ENCODE peak calls at places on chromosomes 5 and 9, in six cellular contexts. P is ACHN, D is germinal center, E is cardiac fibroblast, W is osteocyte, L is choroid plexus epithelial cell. J is an unnamed sample.

GRCh38 chr9:83707518-83707767 is 315 bp downstream of the UBQLN1 start:
- DNase-seq in P (peak), D (no peak), E (no peak), W (peak), L (no peak), J (no peak)

GRCh38 chr9:35859310-35859994 is 10.7 kb downstream of the OR13J1 start:
- DNase-seq in P (peak), D (no peak), E (no peak), W (peak), L (no peak), J (no peak)

GRCh38 chr9:116276651-116277121 is 123.1 kb downstream of the PAPPA start:
- DNase-seq in P (no peak), D (no peak), E (no peak), W (no peak), L (peak), J (no peak)

GRCh38 chr9:128115187-128116103 is 12.1 kb downstream of the PTGES2 start:
- DNase-seq in P (no peak), D (peak), E (no peak), W (no peak), L (no peak), J (peak)

GRCh38 chr5:74326571-74327338 is 313.8 kb downstream of the ENC1 start:
- DNase-seq in P (peak), D (no peak), E (peak), W (no peak), L (peak), J (peak)

GRCh38 chr9:130117816-130118632 is 54.2 kb upstream of the NCS1 start:
- DNase-seq in P (peak), D (no peak), E (peak), W (no peak), L (peak), J (peak)

GRCh38 chr5:65013141-65013540 is 244.4 kb downstream of the CWC27 start:
- DNase-seq in P (no peak), D (no peak), E (no peak), W (no peak), L (no peak), J (no peak)

GRCh38 chr9:35675732-35676392 is 2.1 kb downstream of the CA9 start:
- DNase-seq in P (no peak), D (peak), E (no peak), W (peak), L (no peak), J (no peak)

GRCh38 chr9:70823284-70823683 is 298.1 kb downstream of the TRPM3 start:
- DNase-seq in P (no peak), D (no peak), E (no peak), W (no peak), L (no peak), J (no peak)

GRCh38 chr9:129809346-129809745 is 6.4 kb downstream of the TOR1B start:
- DNase-seq in P (no peak), D (no peak), E (no peak), W (no peak), L (no peak), J (no peak)

GRCh38 chr9:36164361-36164760 is 4.8 kb upstream of the CCIN start:
- DNase-seq in P (no peak), D (no peak), E (no peak), W (no peak), L (no peak), J (no peak)

GRCh38 chr9:129569506-129570449 is 51.1 kb downstream of the C9orf50 start:
- DNase-seq in P (peak), D (peak), E (peak), W (no peak), L (peak), J (peak)

GRCh38 chr9:128216781-128217553 is 13.8 kb downstream of the DNM1 start:
- DNase-seq in P (no peak), D (no peak), E (peak), W (no peak), L (no peak), J (no peak)

GRCh38 chr9:133958756-133959155 is 33.4 kb downstream of the VAV2 start:
- DNase-seq in P (no peak), D (no peak), E (no peak), W (no peak), L (no peak), J (no peak)

GRCh38 chr9:131732061-131732526 is 7.8 kb downstream of the RAPGEF1 start:
- DNase-seq in P (no peak), D (no peak), E (peak), W (no peak), L (no peak), J (no peak)

GRCh38 chr5:56128166-56128565 is 105.0 kb downstream of the ANKRD55 start:
- DNase-seq in P (no peak), D (no peak), E (peak), W (no peak), L (peak), J (no peak)

GRCh38 chr9:14313951-14314423 is at the start of gene NFIB:
- DNase-seq in P (peak), D (no peak), E (peak), W (no peak), L (peak), J (peak)

GRCh38 chr5:43215073-43215631 is 23.1 kb downstream of the NIM1K start:
- DNase-seq in P (no peak), D (no peak), E (peak), W (no peak), L (peak), J (no peak)

GRCh38 chr9:134459164-134459563 is 132.9 kb downstream of the RXRA start:
- DNase-seq in P (no peak), D (no peak), E (no peak), W (no peak), L (no peak), J (no peak)

GRCh38 chr5:77218263-77218662 is 7.8 kb downstream of the PDE8B start:
- DNase-seq in P (no peak), D (no peak), E (no peak), W (no peak), L (peak), J (no peak)

J was measured in LoVo.